ENCODE peak calls at places on chromosomes 13 and 19, in ten cellular contexts. W is pancreas; Q is stimulated activated naive CD8-positive, alpha-beta T cell treated with anti-CD3 and anti-CD28 coated beads, Interleukin-15, amount 100 ng/mL, for 72 hours; L is right cardiac atrium; R is CD8-positive, alpha-beta T cell; P is Right ventricle myocardium superior; D is activated T-cell treated with anti-CD3 and anti-CD28 coated beads, Interleukin-2, amount 50 U/mL, for 72 hours; X is Panc1; F is aorta; K is activated naive CD8-positive, alpha-beta T cell treated with anti-CD3 and anti-CD28 coated beads, Interleukin-2, amount 10 ng/mL, durations not matched to agents 7 days and 5 days. O is an unnamed sample.
A peak's percentile ranks its signal among the peaks of the same experiment; 100 is the strongest.

GRCh38 chr13:25886438-25887214 is 165.2 kb downstream of the SHISA2 start:
- ATAC-seq in L (no peak), K (no peak), D (peak; percentile 83), P (no peak), F (peak; percentile 56), R (no peak), Q (peak; percentile 76), W (no peak), X (peak; percentile 38), O (peak; percentile 74)

GRCh38 chr13:55820817-55821216 is 1319.9 kb upstream of the PRR20A start:
- ATAC-seq in R (no peak), X (no peak), L (no peak), K (no peak), F (no peak), D (no peak), W (no peak), Q (no peak), P (no peak), O (no peak)

GRCh38 chr13:93361703-93362102 is 135.1 kb downstream of the GPC6 start:
- ATAC-seq in D (no peak), K (no peak), W (no peak), R (no peak), Q (no peak), L (no peak), F (no peak), X (no peak), P (no peak), O (no peak)

GRCh38 chr13:104648291-104648690 is 1582.1 kb upstream of the SLC10A2 start:
- ATAC-seq in X (no peak), R (no peak), P (no peak), F (no peak), L (no peak), W (no peak), Q (no peak), K (no peak), D (no peak), O (no peak)

GRCh38 chr19:42076375-42076944 is 494 bp downstream of the ZNF574 start:
- ATAC-seq in R (peak; percentile 3), P (no peak), K (no peak), Q (no peak), W (no peak), D (no peak), X (no peak), L (no peak), F (no peak), O (no peak)

GRCh38 chr19:17997969-17998826 is 9.8 kb upstream of the ARRDC2 start:
- ATAC-seq in R (no peak), X (peak; percentile 74), F (no peak), D (no peak), L (peak; percentile 6), W (no peak), K (no peak), P (no peak), Q (no peak), O (peak; percentile 42)

GRCh38 chr13:99724633-99725517 is 223.6 kb downstream of the TM9SF2 start:
- ATAC-seq in W (no peak), P (no peak), R (no peak), D (no peak), Q (no peak), L (no peak), X (no peak), K (no peak), F (no peak), O (no peak)

GRCh38 chr13:75416327-75417005 is 65.5 kb downstream of the TBC1D4 start:
- ATAC-seq in W (no peak), D (peak; percentile 47), R (no peak), P (peak; percentile 2), X (no peak), K (no peak), L (no peak), F (no peak), Q (no peak), O (no peak)

GRCh38 chr19:17063412-17063811 is 11.8 kb downstream of the HAUS8 start:
- ATAC-seq in R (no peak), L (no peak), W (no peak), X (no peak), D (peak; percentile 55), K (no peak), P (no peak), Q (no peak), F (no peak), O (no peak)

GRCh38 chr13:99227909-99228688 is 27.4 kb downstream of the UBAC2 start:
- ATAC-seq in W (no peak), F (no peak), Q (peak; percentile 48), X (no peak), K (no peak), D (peak; percentile 54), L (no peak), R (no peak), P (no peak), O (peak; percentile 74)

GRCh38 chr19:8257052-8257443 is 47.9 kb downstream of the CERS4 start:
- ATAC-seq in X (no peak), Q (no peak), F (no peak), K (no peak), W (no peak), R (no peak), P (no peak), D (no peak), L (no peak), O (no peak)

GRCh38 chr13:97460004-97460756 is 26.2 kb downstream of the RAP2A start:
- ATAC-seq in R (peak; percentile 42), L (peak; percentile 59), Q (peak; percentile 75), W (no peak), X (no peak), F (peak; percentile 57), D (peak; percentile 77), K (no peak), P (peak; percentile 71), O (no peak)

GRCh38 chr19:8505680-8506401 is 3.4 kb upstream of the PRAM1 start:
- ATAC-seq in W (peak; percentile 89), X (peak; percentile 89), Q (peak; percentile 81), F (peak; percentile 90), K (peak; percentile 78), L (peak; percentile 81), D (peak; percentile 81), P (peak; percentile 93), R (peak; percentile 78), O (peak; percentile 56)